ENCODE peak calls at places on chromosomes 5 and 9, in five cellular contexts. T is H1, A is HepG2, Q is GM12891, G is K562. M is an unnamed sample.
A peak's percentile ranks its signal among the peaks of the same experiment; 100 is the strongest.

GRCh38 chr9:32500768-32501167 is 25.2 kb downstream of the RIGI start:
- DNase-seq in T (no peak), A (peak; percentile 12), Q (no peak), G (no peak), M (no peak)

GRCh38 chr9:21711504-21711903 is 90.9 kb upstream of the MTAP start:
- DNase-seq in T (no peak), A (no peak), Q (no peak), G (no peak), M (no peak)

GRCh38 chr5:84383296-84383815 is 1.3 kb downstream of the EDIL3 start:
- DNase-seq in T (no peak), A (no peak), Q (no peak), G (no peak), M (no peak)

GRCh38 chr9:136854842-136855460 is 2.8 kb downstream of the MAMDC4 start:
- DNase-seq in T (peak; percentile 52), A (no peak), Q (no peak), G (no peak), M (no peak)

GRCh38 chr5:131654309-131654708 is 19.3 kb upstream of the RAPGEF6 start:
- DNase-seq in T (no peak), A (no peak), Q (no peak), G (no peak), M (no peak)

GRCh38 chr9:120532475-120532874 is 47.5 kb downstream of the CDK5RAP2 start:
- DNase-seq in T (no peak), A (no peak), Q (no peak), G (no peak), M (no peak)

GRCh38 chr9:135281151-135281550 is 193.7 kb downstream of the OLFM1 start:
- DNase-seq in T (peak; percentile 69), A (no peak), Q (no peak), G (no peak), M (no peak)

GRCh38 chr9:17776735-17777134 is 197.9 kb downstream of the SH3GL2 start:
- DNase-seq in T (no peak), A (no peak), Q (no peak), G (no peak), M (no peak)

GRCh38 chr9:72978724-72979123 is 25.9 kb upstream of the ALDH1A1 start:
- DNase-seq in T (no peak), A (no peak), Q (no peak), G (no peak), M (no peak)

GRCh38 chr9:20462410-20462809 is 159.9 kb downstream of the MLLT3 start:
- DNase-seq in T (no peak), A (no peak), Q (no peak), G (no peak), M (no peak)

GRCh38 chr9:122845116-122845515 is 16.7 kb upstream of the PDCL start:
- DNase-seq in T (no peak), A (no peak), Q (no peak), G (no peak), M (no peak)

GRCh38 chr9:89502038-89502601 is 4.2 kb upstream of the SEMA4D start:
- DNase-seq in T (no peak), A (no peak), Q (no peak), G (no peak), M (no peak)

GRCh38 chr9:95090871-95091573 is 226.5 kb downstream of the FANCC start:
- DNase-seq in T (no peak), A (no peak), Q (no peak), G (no peak), M (no peak)

GRCh38 chr5:181120311-181120710 is 10.7 kb downstream of the OR2V1 start:
- DNase-seq in T (no peak), A (no peak), Q (no peak), G (no peak), M (no peak)

GRCh38 chr5:169160405-169160901 is 140.5 kb downstream of the SLIT3 start:
- DNase-seq in T (no peak), A (no peak), Q (no peak), G (no peak), M (no peak)

GRCh38 chr9:135524130-135524861 is 3.1 kb downstream of the LCN1 start:
- DNase-seq in T (peak; percentile 45), A (no peak), Q (no peak), G (no peak), M (no peak)

GRCh38 chr9:101448680-101449070 is 13.1 kb upstream of the ALDOB start:
- DNase-seq in T (no peak), A (no peak), Q (no peak), G (no peak), M (no peak)

GRCh38 chr9:129408535-129409215 is 212.2 kb downstream of the C9orf50 start:
- DNase-seq in T (no peak), A (no peak), Q (no peak), G (peak; percentile 55), M (no peak)

GRCh38 chr9:87270241-87271234 is 227.1 kb upstream of the DAPK1 start:
- DNase-seq in T (no peak), A (no peak), Q (no peak), G (no peak), M (no peak)

GRCh38 chr9:106784076-106784475 is 78.9 kb upstream of the ZNF462 start:
- DNase-seq in T (no peak), A (no peak), Q (no peak), G (no peak), M (no peak)

GRCh38 chr5:34919077-34919476 is 3.6 kb downstream of the BRIX1 start:
- DNase-seq in T (no peak), A (no peak), Q (no peak), G (peak; percentile 36), M (no peak)

GRCh38 chr9:3875371-3876132 is 349.8 kb upstream of the RFX3 start:
- DNase-seq in T (no peak), A (no peak), Q (no peak), G (no peak), M (no peak)

GRCh38 chr5:119470851-119471451 is 18.7 kb downstream of the HSD17B4 start:
- DNase-seq in T (no peak), A (peak; percentile 8), Q (no peak), G (peak; percentile 42), M (no peak)

DNA sequence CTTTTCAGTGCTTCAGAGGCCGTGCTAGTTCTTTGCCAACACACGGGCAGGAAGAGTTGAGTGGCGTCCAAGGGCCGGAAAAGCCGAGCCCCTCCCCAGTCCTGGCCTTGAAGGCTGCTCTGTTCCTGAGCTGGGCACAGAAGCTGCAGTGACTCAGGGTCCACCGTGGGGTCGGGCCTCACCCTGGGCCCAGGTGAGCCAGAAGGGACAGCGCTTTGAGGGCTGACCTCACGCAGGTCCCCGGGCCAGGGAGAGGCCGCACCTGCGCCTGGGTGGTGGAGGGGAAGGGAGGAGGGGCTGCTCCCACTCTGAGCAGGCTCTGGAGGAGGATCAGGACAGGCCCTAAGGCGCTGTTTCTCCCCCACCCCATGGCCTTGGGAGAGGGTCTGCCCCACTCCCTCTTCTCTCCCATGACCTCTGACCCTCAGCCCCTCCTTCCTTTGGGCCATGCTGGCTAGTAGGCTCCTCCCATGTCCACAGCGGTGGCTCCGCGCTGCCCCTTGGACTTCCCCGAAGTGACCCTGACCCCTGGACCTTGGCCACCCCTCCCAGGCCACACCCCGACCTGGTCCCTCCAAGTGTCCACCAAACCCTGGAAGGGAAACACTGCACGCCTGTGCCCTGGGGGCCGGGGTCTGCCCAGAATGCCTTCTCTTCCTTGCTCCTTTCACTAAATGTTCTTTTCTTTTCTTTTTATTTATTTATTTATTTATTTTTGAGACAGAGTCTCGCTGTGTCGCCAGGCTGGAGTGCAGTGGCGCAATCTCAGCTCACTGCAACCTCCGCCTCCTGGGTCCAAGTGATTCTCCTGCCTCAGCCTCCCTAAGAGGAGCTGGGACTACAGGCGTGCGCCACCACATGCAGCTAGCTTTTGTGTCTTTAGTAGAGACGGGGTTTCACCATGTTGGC is 19.7 kb upstream of the SLC6A19 start:
- DNase-seq in T (no peak), A (peak; percentile 45), Q (no peak), G (no peak), M (no peak)
- TF ChIP-seq POLR2A in T (no peak), A (peak; percentile 36), Q (no peak), G (no peak), M (no peak)

GRCh38 chr9:111926421-111926875 is 29.8 kb downstream of the UGCG start:
- DNase-seq in T (no peak), A (no peak), Q (peak; percentile 42), G (no peak), M (peak; percentile 47)
- TF ChIP-seq TAF1 in T (no peak), A (no peak), Q (no peak), G (no peak), M (no peak)

GRCh38 chr9:27654629-27655285 is 81.5 kb upstream of the C9orf72 start:
- DNase-seq in T (no peak), A (no peak), Q (no peak), G (no peak), M (no peak)
- TF ChIP-seq POLR2AphosphoS5 in T (no peak), A (no peak), Q (no peak), G (no peak), M (no peak)

GRCh38 chr5:123428521-123429220 is 5.5 kb upstream of the CEP120 start:
- DNase-seq in T (no peak), A (peak; percentile 11), Q (no peak), G (no peak), M (no peak)
- TF ChIP-seq POLR2A in T (no peak), A (no peak), Q (no peak), G (no peak), M (no peak)